ENCODE peak calls at places on chromosome 7, in four cellular contexts. B, W, S and Y are unnamed samples.

GRCh38 chr7:112108984-112109383 is 97.2 kb downstream of the DOCK4 start:
- DNase-seq in B (no peak), W (no peak), S (no peak), Y (no peak)

GRCh38 chr7:404782-405488 is 114.7 kb downstream of the PDGFA start:
- DNase-seq in B (no peak), W (no peak), S (no peak), Y (no peak)

GRCh38 chr7:102300643-102301211 is 14.1 kb downstream of the SH2B2 start:
- DNase-seq in B (no peak), W (no peak), S (no peak), Y (no peak)

GRCh38 chr7:12524794-12525386 is 45.6 kb upstream of the SCIN start:
- DNase-seq in B (peak), W (peak), S (no peak), Y (peak)

GRCh38 chr7:106552645-106553445 is 108.1 kb downstream of the CCDC71L start:
- DNase-seq in B (no peak), W (no peak), S (no peak), Y (no peak)

GRCh38 chr7:50667789-50668226 is 102.6 kb upstream of the DDC start:
- DNase-seq in B (no peak), W (no peak), S (no peak), Y (no peak)

GRCh38 chr7:130084037-130084875 is 13.9 kb downstream of the KLHDC10 start:
- DNase-seq in B (no peak), W (no peak), S (no peak), Y (no peak)

GRCh38 chr7:2154831-2155230 is 77.9 kb downstream of the MAD1L1 start:
- DNase-seq in B (no peak), W (no peak), S (no peak), Y (no peak)